ENCODE peak calls at places on chromosomes 6 and 20, in seven cellular contexts. D, Q, T, K, P, N and S are unnamed samples.

GRCh38 chr20:37871751-37872150 is 31.2 kb upstream of the VSTM2L start:
- DNase-seq in D (no peak), Q (no peak), T (no peak), K (no peak), P (no peak), N (no peak), S (no peak)

GRCh38 chr6:151494235-151494950 is 576 bp downstream of the CCDC170 start:
- DNase-seq in D (no peak), Q (peak; percentile 43), T (no peak), K (peak; percentile 69), P (peak; percentile 33), N (peak; percentile 50), S (peak; percentile 80)

GRCh38 chr6:157789297-157789696 is 33.7 kb upstream of the SNX9 start:
- DNase-seq in D (no peak), Q (no peak), T (no peak), K (no peak), P (no peak), N (no peak), S (no peak)

GRCh38 chr6:35044145-35044745 is 96.9 kb downstream of the TCP11 start:
- DNase-seq in D (peak; percentile 51), Q (peak; percentile 22), T (no peak), K (peak; percentile 60), P (peak; percentile 42), N (no peak), S (peak; percentile 78)

GRCh38 chr20:16020971-16021370 is 552.3 kb downstream of the KIF16B start:
- DNase-seq in D (no peak), Q (no peak), T (no peak), K (no peak), P (no peak), N (peak; percentile 75), S (no peak)

GRCh38 chr20:58577139-58577806 is 62.1 kb upstream of the APCDD1L start:
- DNase-seq in D (no peak), Q (no peak), T (no peak), K (no peak), P (no peak), N (no peak), S (no peak)

GRCh38 chr20:15911557-15911956 is 661.7 kb downstream of the KIF16B start:
- DNase-seq in D (no peak), Q (no peak), T (no peak), K (no peak), P (no peak), N (no peak), S (no peak)

GRCh38 chr6:106159531-106159940 is 73.4 kb downstream of the PRDM1 start:
- DNase-seq in D (no peak), Q (no peak), T (no peak), K (no peak), P (no peak), N (peak; percentile 63), S (no peak)

GRCh38 chr6:68317366-68317765 is 317.7 kb upstream of the ADGRB3 start:
- DNase-seq in D (no peak), Q (no peak), T (no peak), K (no peak), P (no peak), N (no peak), S (no peak)

GRCh38 chr6:148837941-148838340 is 91.1 kb downstream of the UST start:
- DNase-seq in D (no peak), Q (no peak), T (no peak), K (no peak), P (no peak), N (no peak), S (peak; percentile 32)

GRCh38 chr6:18978330-18979128 is 591.4 kb downstream of the RNF144B start:
- DNase-seq in D (peak; percentile 8), Q (peak; percentile 69), T (no peak), K (no peak), P (no peak), N (no peak), S (no peak)

GRCh38 chr6:32108094-32108627 is 977 bp downstream of the TNXB start:
- DNase-seq in D (no peak), Q (peak; percentile 37), T (no peak), K (peak; percentile 72), P (no peak), N (no peak), S (peak; percentile 47)

GRCh38 chr6:108689279-108690161 is 128.8 kb downstream of the FOXO3 start:
- DNase-seq in D (peak; percentile 96), Q (no peak), T (no peak), K (peak; percentile 69), P (peak; percentile 93), N (no peak), S (peak; percentile 92)

GRCh38 chr6:159071843-159072769 is 27.3 kb upstream of the TAGAP start:
- DNase-seq in D (no peak), Q (no peak), T (no peak), K (no peak), P (no peak), N (no peak), S (no peak)

DNA sequence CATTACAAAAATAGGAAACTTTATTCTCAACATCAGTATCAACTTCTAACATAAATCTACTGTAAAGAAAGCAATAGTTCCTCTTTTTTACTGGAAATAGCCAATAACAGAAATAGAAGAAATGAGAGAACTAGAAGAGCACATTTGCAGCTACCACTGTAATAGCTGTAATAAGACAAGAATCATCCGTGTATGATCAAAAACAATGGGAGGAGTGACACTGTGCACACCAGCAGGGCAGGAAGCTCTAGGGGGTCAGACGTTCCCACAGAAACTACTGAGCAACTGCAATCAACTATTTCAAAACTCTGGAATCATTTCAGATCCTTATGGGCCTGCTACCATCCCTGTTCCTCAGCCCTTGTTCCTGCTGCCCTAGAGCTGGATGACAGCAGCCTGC is 43.7 kb downstream of the NINL start:
- DNase-seq in D (no peak), Q (no peak), T (no peak), K (no peak), P (no peak), N (no peak), S (no peak)
- H3K4me1 ChIP-seq in D (no peaks in the 10 kb centered on the region), Q (peaks cover 6% of the 10 kb centered on the region), T (no peaks in the 10 kb centered on the region), K (peaks cover 28% of the 10 kb centered on the region), P (peaks cover 14% of the 10 kb centered on the region), N (peaks cover 26% of the 10 kb centered on the region), S (peaks cover 25% of the 10 kb centered on the region)

DNA sequence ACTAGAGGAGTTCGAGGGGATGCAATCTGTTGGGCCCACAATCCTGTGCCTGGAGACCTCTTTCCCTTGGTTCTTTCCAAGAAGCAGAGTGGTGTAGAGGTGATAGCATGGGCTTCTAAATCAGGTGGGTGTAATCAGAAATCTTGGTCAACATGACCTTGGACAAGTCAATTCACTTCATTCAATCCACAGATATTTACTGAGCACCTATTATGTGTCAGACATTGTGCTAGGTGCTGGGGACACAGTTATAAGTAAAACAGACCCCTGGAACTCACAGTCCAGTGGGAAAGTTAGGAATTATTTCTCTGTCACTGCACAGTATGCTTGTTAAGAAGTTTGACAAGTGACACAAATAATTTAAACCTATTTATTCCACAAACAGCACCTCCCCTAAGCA is 3.3 kb upstream of the E2F1 start:
- DNase-seq in D (no peak), Q (no peak), T (no peak), K (no peak), P (no peak), N (no peak), S (no peak)
- H3K4me1 ChIP-seq in D (no peaks in the 10 kb centered on the region), Q (peaks cover 3% of the 10 kb centered on the region), T (peaks cover 27% of the 10 kb centered on the region), K (peaks cover 15% of the 10 kb centered on the region), P (peaks cover 19% of the 10 kb centered on the region), N (peaks cover 46% of the 10 kb centered on the region), S (peaks cover 47% of the 10 kb centered on the region)

DNA sequence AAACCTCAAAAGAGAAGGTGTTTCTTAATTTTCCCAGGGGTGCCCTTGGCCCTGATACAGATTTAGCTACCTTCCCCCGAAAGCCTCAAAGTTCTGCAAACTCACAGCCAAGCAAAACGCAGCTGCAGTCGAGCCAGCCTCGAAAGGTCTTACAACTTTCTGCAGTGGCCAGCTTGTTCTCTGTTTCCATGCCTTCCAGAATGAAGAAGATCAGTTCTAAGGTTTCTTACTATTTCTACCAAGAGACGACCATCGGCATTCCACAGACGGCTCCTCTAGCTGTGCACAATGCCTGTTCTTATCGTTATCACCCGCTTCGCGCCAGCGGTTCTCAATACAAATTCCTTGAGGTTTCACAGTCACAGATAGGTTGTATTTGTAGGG is 28.5 kb upstream of the CCR6 start:
- DNase-seq in D (no peak), Q (no peak), T (no peak), K (no peak), P (no peak), N (no peak), S (peak; percentile 32)
- H3K4me1 ChIP-seq in D (no peaks in the 10 kb centered on the region), Q (peaks cover 2% of the 10 kb centered on the region), T (peaks cover 42% of the 10 kb centered on the region), K (no peaks in the 10 kb centered on the region), P (no peaks in the 10 kb centered on the region), N (no peaks in the 10 kb centered on the region), S (no peaks in the 10 kb centered on the region)

GRCh38 chr20:40016884-40017283 is 672.2 kb downstream of the MAFB start:
- DNase-seq in D (no peak), Q (no peak), T (no peak), K (no peak), P (no peak), N (no peak), S (no peak)
- H3K4me1 ChIP-seq in D (no peaks in the 10 kb centered on the region), Q (no peaks in the 10 kb centered on the region), T (no peaks in the 10 kb centered on the region), K (no peaks in the 10 kb centered on the region), P (no peaks in the 10 kb centered on the region), N (no peaks in the 10 kb centered on the region), S (no peaks in the 10 kb centered on the region)

GRCh38 chr20:47201074-47201730 is 155.3 kb downstream of the ZMYND8 start:
- DNase-seq in D (no peak), Q (no peak), T (no peak), K (no peak), P (no peak), N (no peak), S (no peak)
- H3K4me1 ChIP-seq in D (no peaks in the 10 kb centered on the region), Q (no peaks in the 10 kb centered on the region), T (no peaks in the 10 kb centered on the region), K (peaks cover 9% of the 10 kb centered on the region), P (no peaks in the 10 kb centered on the region), N (peaks cover 6% of the 10 kb centered on the region), S (peaks cover 6% of the 10 kb centered on the region)

DNA sequence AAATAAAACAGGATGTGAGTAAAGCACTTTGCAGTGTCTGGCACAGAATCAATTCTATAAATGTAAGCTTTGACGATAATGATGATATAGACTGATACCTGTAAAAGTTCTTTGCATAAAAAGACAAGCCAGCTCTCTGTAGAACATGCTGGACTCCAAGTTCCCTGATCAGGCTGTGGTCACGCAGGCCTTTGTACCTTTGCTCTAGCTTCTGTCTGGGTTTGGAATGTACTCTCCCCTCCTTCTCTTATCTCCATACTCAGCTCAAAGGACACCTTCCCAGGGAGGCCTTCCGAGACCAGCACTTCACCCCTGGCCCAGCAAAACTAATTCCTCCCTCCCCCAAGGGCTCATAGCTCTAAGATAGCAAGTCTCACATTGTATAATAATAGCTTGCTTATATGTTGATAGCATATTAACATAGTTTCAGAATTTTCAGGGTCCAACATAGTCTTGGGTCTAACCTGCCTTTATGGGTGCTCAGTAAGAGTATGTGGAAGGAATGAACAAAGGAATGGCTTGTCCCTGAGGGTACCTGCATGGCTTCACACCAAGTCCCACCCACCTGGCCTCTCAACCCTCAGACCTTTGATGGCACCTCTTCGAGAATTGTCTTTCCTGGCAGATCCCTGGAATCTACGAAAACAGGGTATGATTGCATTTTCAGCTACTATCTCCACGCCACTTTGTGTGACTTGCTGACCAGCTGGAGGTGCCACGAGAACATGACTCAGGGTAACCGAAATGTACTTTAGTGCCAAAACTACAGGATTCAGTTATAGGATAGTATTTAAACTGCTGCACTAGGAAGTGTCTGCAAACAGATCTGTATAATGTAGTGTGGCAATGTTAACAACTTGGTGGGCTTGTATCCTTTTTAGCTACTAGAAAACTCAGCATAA is 41.7 kb upstream of the PIM1 start:
- DNase-seq in D (no peak), Q (peak; percentile 99), T (no peak), K (no peak), P (no peak), N (no peak), S (no peak)
- H3K4me1 ChIP-seq in D (no peaks in the 10 kb centered on the region), Q (peaks cover 8% of the 10 kb centered on the region), T (no peaks in the 10 kb centered on the region), K (peaks cover 15% of the 10 kb centered on the region), P (peaks cover 8% of the 10 kb centered on the region), N (peaks cover 60% of the 10 kb centered on the region), S (peaks cover 14% of the 10 kb centered on the region)